ENCODE peak calls at places on chromosomes 5 and 9, in nine cellular contexts. J is colonic mucosa, S is keratinocyte, W is cardiac muscle cell, A is fibroblast of lung, P is HL-60, D is adrenal gland, T is stomach, U is endothelial cell. K is an unnamed sample.

GRCh38 chr5:166992874-166993722 is 1298.3 kb upstream of the WWC1 start:
- DNase-seq in J (no peak), S (no peak), W (peak), A (peak), P (no peak), D (no peak), T (no peak), U (no peak), K (no peak)

GRCh38 chr5:127951791-127952190 is 131.8 kb upstream of the SLC12A2 start:
- DNase-seq in J (no peak), S (no peak), W (no peak), A (no peak), P (no peak), D (no peak), T (no peak), U (no peak), K (no peak)

GRCh38 chr5:147782053-147783028 is at the start of gene JAKMIP2:
- DNase-seq in J (peak), S (no peak), W (peak), A (peak), P (peak), D (peak), T (peak), U (peak), K (no peak)

GRCh38 chr5:173925449-173926071 is 37.4 kb downstream of the CPEB4 start:
- DNase-seq in J (peak), S (peak), W (peak), A (peak), P (peak), D (no peak), T (no peak), U (peak), K (no peak)

GRCh38 chr9:136676297-136676794 is 10.9 kb downstream of the AGPAT2 start:
- DNase-seq in J (no peak), S (no peak), W (no peak), A (no peak), P (no peak), D (no peak), T (no peak), U (no peak), K (no peak)

GRCh38 chr9:8486095-8486494 is 686.5 kb upstream of the DMAC1 start:
- DNase-seq in J (peak), S (no peak), W (peak), A (peak), P (peak), D (no peak), T (peak), U (peak), K (peak)

GRCh38 chr9:100098241-100098886 is 436 bp downstream of the ERP44 start:
- DNase-seq in J (peak), S (no peak), W (peak), A (peak), P (peak), D (peak), T (peak), U (peak), K (no peak)

GRCh38 chr5:140109050-140109817 is 4.7 kb upstream of the PURA start:
- DNase-seq in J (peak), S (no peak), W (no peak), A (no peak), P (no peak), D (peak), T (no peak), U (peak), K (no peak)

GRCh38 chr9:3088166-3088702 is 244.3 kb upstream of the PUM3 start:
- DNase-seq in J (no peak), S (no peak), W (no peak), A (no peak), P (no peak), D (no peak), T (no peak), U (no peak), K (no peak)

GRCh38 chr5:115179068-115179958 is 9.6 kb upstream of the TRIM36 start:
- DNase-seq in J (peak), S (no peak), W (peak), A (peak), P (no peak), D (no peak), T (no peak), U (peak), K (no peak)

GRCh38 chr9:38662763-38663593 is 42.6 kb upstream of the ANKRD18A start:
- DNase-seq in J (no peak), S (no peak), W (no peak), A (peak), P (no peak), D (no peak), T (no peak), U (no peak), K (no peak)
- TF ChIP-seq CTCF in J (no peak), S (peak), W (peak), A (peak), P (no peak), D (peak), T (no peak), U (no peak), K (no peak)

GRCh38 chr9:74138182-74138581 is 359.0 kb upstream of the RORB start:
- DNase-seq in J (no peak), S (no peak), W (no peak), A (no peak), P (no peak), D (no peak), T (no peak), U (no peak), K (no peak)

GRCh38 chr9:74132986-74133385 is 364.1 kb upstream of the RORB start:
- DNase-seq in J (no peak), S (no peak), W (peak), A (no peak), P (no peak), D (no peak), T (no peak), U (no peak), K (no peak)

DNA sequence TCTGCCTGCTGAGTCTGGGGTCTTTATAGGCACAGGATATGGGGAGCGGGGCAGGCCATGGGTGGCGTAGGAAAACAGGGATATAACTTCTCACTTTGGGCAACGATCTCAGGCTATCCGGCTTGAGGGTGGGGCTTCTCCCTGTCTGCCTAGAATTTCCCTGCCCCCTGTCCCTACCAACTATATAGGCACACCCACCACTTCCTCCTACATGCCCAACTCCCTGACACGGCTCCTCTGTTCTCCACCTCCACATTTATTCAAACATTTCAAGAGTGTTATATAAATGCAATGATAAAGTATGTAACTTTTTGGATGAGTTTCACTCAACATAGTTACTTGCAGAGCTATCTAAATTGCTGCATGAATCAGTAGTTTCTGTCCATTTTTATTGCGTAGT is 363.2 kb upstream of the RORB start:
- DNase-seq in J (no peak), S (no peak), W (no peak), A (no peak), P (no peak), D (no peak), T (no peak), U (no peak), K (no peak)
- TF ChIP-seq CTCF in J (no peak), S (no peak), W (no peak), A (no peak), P (no peak), D (no peak), T (no peak), U (no peak), K (no peak)

GRCh38 chr9:95124582-95125359 is 192.7 kb downstream of the FANCC start:
- DNase-seq in J (no peak), S (no peak), W (peak), A (no peak), P (no peak), D (no peak), T (no peak), U (peak), K (no peak)
- TF ChIP-seq CTCF in J (no peak), S (peak), W (peak), A (peak), P (no peak), D (no peak), T (peak), U (no peak), K (peak)

DNA sequence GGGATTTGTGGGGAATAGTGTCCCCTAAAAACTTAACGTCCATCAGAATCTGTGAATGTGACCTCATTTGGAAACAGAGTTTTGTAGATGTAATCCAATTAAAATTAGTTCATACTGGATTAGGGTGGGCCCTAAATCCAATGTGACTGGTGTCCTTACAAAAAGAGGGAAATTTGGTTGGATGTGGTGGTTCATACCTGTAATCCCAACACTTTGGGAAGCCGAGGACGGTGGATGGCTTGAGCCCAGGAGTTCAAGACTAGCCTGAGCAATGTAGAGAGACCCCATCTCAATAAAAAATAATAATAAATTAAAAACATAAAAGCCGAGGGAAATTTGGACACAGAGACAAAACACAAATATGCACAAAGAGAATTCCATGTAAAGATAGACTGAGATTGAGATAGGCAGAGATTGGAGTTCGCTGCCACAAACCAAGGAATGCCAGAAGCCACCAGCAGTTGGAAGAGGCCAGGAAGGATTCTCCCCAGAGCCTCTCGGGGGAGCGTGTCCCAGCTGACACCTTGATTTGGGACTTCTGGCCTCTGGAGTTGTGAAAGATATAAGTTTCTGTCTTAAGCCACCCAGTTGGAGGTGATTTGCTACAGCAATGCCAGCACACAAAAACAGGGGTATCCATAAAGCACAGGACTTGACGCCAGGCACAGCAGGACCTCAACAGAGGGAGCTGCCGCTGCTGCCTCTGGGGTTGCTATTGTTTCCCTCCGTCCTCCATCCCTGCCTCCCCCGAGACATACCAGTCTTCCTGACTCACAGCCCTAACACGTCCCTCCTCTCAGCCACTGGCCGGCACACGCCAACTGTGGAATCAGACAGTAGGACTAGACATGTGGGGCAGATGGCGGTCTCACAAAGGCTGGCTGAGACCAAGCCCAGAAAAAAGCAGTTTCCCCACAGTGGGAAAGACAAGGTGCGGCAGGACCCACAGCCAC is 73.8 kb upstream of the IL17B start:
- DNase-seq in J (peak), S (no peak), W (no peak), A (peak), P (no peak), D (no peak), T (no peak), U (no peak), K (peak)
- TF ChIP-seq CTCF in J (no peak), S (no peak), W (peak), A (no peak), P (no peak), D (no peak), T (no peak), U (no peak), K (peak)

GRCh38 chr9:87498816-87499454 is 1.3 kb downstream of the DAPK1 start:
- DNase-seq in J (no peak), S (no peak), W (peak), A (peak), P (no peak), D (no peak), T (no peak), U (peak), K (no peak)

GRCh38 chr9:87497080-87497603 is 525 bp upstream of the DAPK1 start:
- DNase-seq in J (no peak), S (no peak), W (no peak), A (no peak), P (no peak), D (no peak), T (no peak), U (no peak), K (no peak)

GRCh38 chr9:87499455-87500015 is 1.9 kb downstream of the DAPK1 start:
- DNase-seq in J (no peak), S (no peak), W (no peak), A (no peak), P (no peak), D (no peak), T (no peak), U (no peak), K (no peak)

GRCh38 chr9:87497604-87498045 is at the start of gene DAPK1:
- DNase-seq in J (peak), S (no peak), W (peak), A (peak), P (no peak), D (peak), T (peak), U (peak), K (no peak)

DNA sequence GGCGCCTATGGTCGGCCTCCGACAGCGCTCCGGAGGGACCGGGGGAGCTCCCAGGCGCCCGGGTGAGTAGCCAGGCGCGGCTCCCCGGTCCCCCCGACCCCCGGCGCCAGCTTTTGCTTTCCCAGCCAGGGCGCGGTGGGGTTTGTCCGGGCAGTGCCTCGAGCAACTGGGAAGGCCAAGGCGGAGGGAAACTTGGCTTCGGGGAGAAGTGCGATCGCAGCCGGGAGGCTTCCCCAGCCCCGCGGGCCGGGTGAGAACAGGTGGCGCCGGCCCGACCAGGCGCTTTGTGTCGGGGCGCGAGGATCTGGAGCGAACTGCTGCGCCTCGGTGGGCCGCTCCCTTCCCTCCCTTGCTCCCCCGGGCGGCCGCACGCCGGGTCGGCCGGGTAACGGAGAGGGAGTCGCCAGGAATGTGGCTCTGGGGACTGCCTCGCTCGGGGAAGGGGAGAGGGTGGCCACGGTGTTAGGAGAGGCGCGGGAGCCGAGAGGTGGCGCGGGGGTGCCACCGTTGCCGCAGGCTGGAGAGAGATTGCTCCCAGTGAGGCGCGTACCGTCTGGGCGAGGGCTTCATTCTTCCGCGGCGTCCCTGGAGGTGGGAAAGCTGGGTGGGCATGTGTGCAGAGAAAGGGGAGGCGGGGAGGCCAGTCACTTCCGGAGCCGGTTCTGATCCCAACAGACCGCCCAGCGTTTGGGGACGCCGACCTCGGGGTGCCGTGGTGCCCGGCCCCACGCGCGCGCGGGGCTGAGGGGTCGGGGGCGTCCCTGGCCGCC is 564 bp downstream of the DAPK1 start:
- DNase-seq in J (peak), S (no peak), W (peak), A (peak), P (no peak), D (no peak), T (peak), U (peak), K (no peak)
- TF ChIP-seq CTCF in J (no peak), S (peak), W (peak), A (peak), P (no peak), D (no peak), T (peak), U (no peak), K (peak)

GRCh38 chr5:78472469-78473106 is 112.2 kb downstream of the SCAMP1 start:
- DNase-seq in J (no peak), S (no peak), W (no peak), A (peak), P (no peak), D (no peak), T (no peak), U (no peak), K (no peak)
- TF ChIP-seq CTCF in J (no peak), S (peak), W (peak), A (peak), P (no peak), D (peak), T (no peak), U (no peak), K (peak)

GRCh38 chr5:76256116-76256889 is 146.8 kb upstream of the IQGAP2 start:
- DNase-seq in J (peak), S (peak), W (peak), A (peak), P (peak), D (peak), T (peak), U (peak), K (peak)
- TF ChIP-seq CTCF in J (peak), S (peak), W (peak), A (peak), P (peak), D (peak), T (peak), U (no peak), K (peak)

DNA sequence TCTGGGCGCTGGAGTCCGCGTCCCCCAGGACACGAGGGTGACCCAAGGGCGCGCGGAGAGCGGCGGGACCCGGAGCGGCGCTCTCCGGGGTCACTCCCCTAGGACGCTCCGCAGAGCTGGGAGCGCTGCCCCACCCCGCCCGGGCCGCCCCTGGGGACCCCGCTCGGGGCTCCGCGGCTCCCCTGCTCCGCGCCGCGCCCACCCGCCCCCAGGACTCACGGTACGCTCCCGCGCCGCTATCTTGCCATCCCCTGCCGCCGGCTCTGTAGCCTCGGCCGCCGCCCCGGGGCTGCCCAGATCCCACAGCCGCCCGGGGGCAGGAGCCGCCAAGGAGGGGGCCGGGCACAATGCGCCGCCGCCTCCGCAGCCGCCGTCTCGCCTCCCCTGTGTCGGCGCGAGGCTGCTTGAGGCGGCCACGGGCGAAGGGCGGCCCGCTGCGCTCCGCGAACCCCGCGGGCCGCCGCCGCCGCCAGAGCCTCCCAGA is 289 bp downstream of the LIFR start:
- DNase-seq in J (no peak), S (no peak), W (no peak), A (no peak), P (no peak), D (peak), T (no peak), U (no peak), K (no peak)
- TF ChIP-seq CTCF in J (no peak), S (no peak), W (no peak), A (no peak), P (no peak), D (no peak), T (no peak), U (no peak), K (no peak)